ENCODE peak calls at places on chromosomes 16 and 17, in four cellular contexts. One of them, this sample, is unnamed.

GRCh38 chr17:79027925-79028491 is 4.0 kb downstream of the C1QTNF1 start:
- DNase-seq in HepG2: no peak
- DNase-seq in WTC11: no peak
- DNase-seq in GM12878: no peak
- DNase-seq in this sample: no peak

GRCh38 chr16:58661199-58661830 is 23.3 kb downstream of the SLC38A7 start:
- DNase-seq in HepG2: peak
- DNase-seq in GM12878: no peak
- DNase-seq in WTC11: peak
- DNase-seq in this sample: peak

GRCh38 chr16:1707193-1707790 is 1.3 kb downstream of the MAPK8IP3 start:
- DNase-seq in HepG2: peak
- DNase-seq in WTC11: peak
- DNase-seq in GM12878: no peak
- DNase-seq in this sample: no peak

GRCh38 chr17:41835214-41835799 is 725 bp downstream of the NT5C3B start:
- DNase-seq in GM12878: no peak
- DNase-seq in HepG2: no peak
- DNase-seq in WTC11: no peak
- DNase-seq in this sample: peak

GRCh38 chr16:73890524-73891500 is 405.8 kb upstream of the PSMD7 start:
- DNase-seq in WTC11: peak
- DNase-seq in HepG2: no peak
- DNase-seq in GM12878: no peak
- DNase-seq in this sample: no peak

GRCh38 chr16:4788910-4789309 is 765 bp upstream of the SEPTIN12 start:
- DNase-seq in GM12878: no peak
- DNase-seq in WTC11: no peak
- DNase-seq in HepG2: no peak
- DNase-seq in this sample: no peak

GRCh38 chr17:83084621-83085056 is 5.2 kb downstream of the METRNL start:
- DNase-seq in GM12878: no peak
- DNase-seq in HepG2: no peak
- DNase-seq in WTC11: no peak
- DNase-seq in this sample: no peak

GRCh38 chr17:34133350-34133749 is 121.7 kb upstream of the CCL2 start:
- DNase-seq in HepG2: no peak
- DNase-seq in GM12878: no peak
- DNase-seq in WTC11: no peak
- DNase-seq in this sample: no peak

GRCh38 chr16:3959148-3959547 is 78.6 kb upstream of the CREBBP start:
- DNase-seq in GM12878: no peak
- DNase-seq in WTC11: no peak
- DNase-seq in HepG2: no peak
- DNase-seq in this sample: no peak

GRCh38 chr17:39143552-39144093 is 7.8 kb downstream of the PLXDC1 start:
- DNase-seq in HepG2: no peak
- DNase-seq in GM12878: no peak
- DNase-seq in WTC11: no peak
- DNase-seq in this sample: no peak

GRCh38 chr17:37142294-37142944 is 193.7 kb downstream of the AATF start:
- DNase-seq in HepG2: no peak
- DNase-seq in GM12878: no peak
- DNase-seq in WTC11: no peak
- DNase-seq in this sample: no peak

GRCh38 chr17:7262192-7263070 is at the start of gene CLDN7:
- DNase-seq in GM12878: no peak
- DNase-seq in HepG2: no peak
- DNase-seq in WTC11: peak
- DNase-seq in this sample: no peak

GRCh38 chr16:72884037-72884436 is 163.9 kb downstream of the ZFHX3 start:
- DNase-seq in HepG2: no peak
- DNase-seq in GM12878: no peak
- DNase-seq in WTC11: no peak
- DNase-seq in this sample: no peak

GRCh38 chr17:14123579-14124278 is 54.4 kb downstream of the COX10 start:
- DNase-seq in HepG2: no peak
- DNase-seq in WTC11: no peak
- DNase-seq in GM12878: peak
- DNase-seq in this sample: no peak

GRCh38 chr16:74862743-74863244 is 88.2 kb upstream of the FA2H start:
- DNase-seq in HepG2: peak
- DNase-seq in GM12878: peak
- DNase-seq in WTC11: no peak
- DNase-seq in this sample: peak

GRCh38 chr17:61809816-61810392 is 53.4 kb downstream of the BRIP1 start:
- DNase-seq in WTC11: no peak
- DNase-seq in GM12878: no peak
- DNase-seq in HepG2: no peak
- DNase-seq in this sample: no peak

GRCh38 chr17:47778184-47778635 is 43.4 kb downstream of the OSBPL7 start:
- DNase-seq in WTC11: peak
- DNase-seq in GM12878: no peak
- DNase-seq in HepG2: no peak
- DNase-seq in this sample: no peak

GRCh38 chr17:45574376-45574775 is 83.9 kb upstream of the PLEKHM1 start:
- DNase-seq in WTC11: no peak
- DNase-seq in GM12878: no peak
- DNase-seq in HepG2: no peak
- DNase-seq in this sample: peak

GRCh38 chr17:76670708-76671122 is 27.2 kb upstream of the ST6GALNAC1 start:
- DNase-seq in HepG2: no peak
- DNase-seq in GM12878: no peak
- DNase-seq in WTC11: no peak
- DNase-seq in this sample: no peak

GRCh38 chr17:65023791-65024190 is 32.7 kb downstream of the GNA13 start:
- DNase-seq in GM12878: no peak
- DNase-seq in HepG2: no peak
- DNase-seq in WTC11: no peak
- DNase-seq in this sample: no peak

GRCh38 chr17:1786708-1787107 is 24.8 kb downstream of the SERPINF1 start:
- DNase-seq in WTC11: no peak
- DNase-seq in HepG2: no peak
- DNase-seq in GM12878: no peak
- DNase-seq in this sample: no peak

GRCh38 chr16:51287231-51287630 is 136.2 kb upstream of the SALL1 start:
- DNase-seq in WTC11: no peak
- DNase-seq in HepG2: no peak
- DNase-seq in GM12878: no peak
- DNase-seq in this sample: no peak

GRCh38 chr16:466651-467050 is 41.2 kb downstream of the RAB11FIP3 start:
- DNase-seq in HepG2: no peak
- DNase-seq in GM12878: no peak
- DNase-seq in WTC11: no peak
- DNase-seq in this sample: no peak

GRCh38 chr16:53999841-54000240 is 286.7 kb downstream of the IRX3 start:
- DNase-seq in GM12878: no peak
- DNase-seq in HepG2: no peak
- DNase-seq in WTC11: no peak
- DNase-seq in this sample: no peak

GRCh38 chr17:58624751-58625150 is 67.1 kb downstream of the TEX14 start:
- DNase-seq in WTC11: no peak
- DNase-seq in HepG2: no peak
- DNase-seq in GM12878: no peak
- DNase-seq in this sample: no peak

GRCh38 chr16:55115506-55115905 is 184.8 kb downstream of the IRX5 start:
- DNase-seq in GM12878: no peak
- DNase-seq in HepG2: no peak
- DNase-seq in WTC11: no peak
- DNase-seq in this sample: no peak

GRCh38 chr17:63039342-63039741 is 73.3 kb downstream of the TANC2 start:
- DNase-seq in HepG2: no peak
- DNase-seq in WTC11: no peak
- DNase-seq in GM12878: no peak
- DNase-seq in this sample: no peak

GRCh38 chr17:15446036-15446435 is 21.4 kb downstream of the CDRT4 start:
- DNase-seq in GM12878: no peak
- DNase-seq in HepG2: no peak
- DNase-seq in WTC11: peak
- DNase-seq in this sample: peak

GRCh38 chr17:39674702-39675389 is 6.6 kb downstream of the PNMT start:
- DNase-seq in WTC11: no peak
- DNase-seq in GM12878: no peak
- DNase-seq in HepG2: peak
- DNase-seq in this sample: peak

GRCh38 chr17:8793649-8794048 is 5.5 kb downstream of the MFSD6L start:
- DNase-seq in GM12878: no peak
- DNase-seq in HepG2: no peak
- DNase-seq in WTC11: no peak
- DNase-seq in this sample: no peak

GRCh38 chr16:73248316-73248715 is 200.4 kb upstream of the ZFHX3 start:
- DNase-seq in WTC11: no peak
- DNase-seq in GM12878: no peak
- DNase-seq in HepG2: no peak
- DNase-seq in this sample: no peak

GRCh38 chr16:3235856-3236669 is 1.1 kb upstream of the ZNF200 start:
- DNase-seq in GM12878: no peak
- DNase-seq in HepG2: no peak
- DNase-seq in WTC11: peak
- DNase-seq in this sample: peak

GRCh38 chr17:17098426-17099035 is 56.3 kb downstream of the MPRIP start:
- DNase-seq in GM12878: no peak
- DNase-seq in WTC11: no peak
- DNase-seq in HepG2: no peak
- DNase-seq in this sample: no peak
- TF ChIP-seq CREM in GM12878: no peak
- TF ChIP-seq CREM in WTC11: no peak
- TF ChIP-seq CREM in HepG2: no peak
- TF ChIP-seq CREM in this sample: no peak

DNA sequence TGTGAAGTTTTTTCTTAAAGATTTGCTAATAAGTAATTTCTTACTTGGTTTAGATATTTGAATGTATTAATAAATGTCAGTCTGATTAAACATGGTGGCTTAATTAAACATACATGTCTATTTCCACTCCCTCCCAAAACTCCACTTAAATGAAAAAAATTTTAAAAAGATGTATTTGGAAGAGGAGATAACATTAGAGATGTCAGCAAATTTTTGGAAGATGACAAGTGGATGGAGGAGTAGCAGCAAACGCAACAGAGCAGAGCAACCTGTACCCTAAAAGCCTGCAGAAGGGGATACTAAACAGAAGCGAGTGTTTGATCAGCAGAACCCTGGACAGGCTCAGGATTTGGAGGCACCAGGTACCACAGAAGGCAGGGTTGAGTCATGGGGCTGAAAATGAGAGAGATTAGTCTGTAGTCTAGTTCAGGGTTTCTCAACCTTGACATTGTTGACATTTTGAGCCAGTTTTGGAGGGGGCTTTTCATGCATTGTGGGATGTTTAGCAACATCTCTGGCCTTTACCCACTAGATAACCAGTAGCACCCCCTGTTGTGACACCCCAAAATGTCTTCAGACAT is 17.8 kb downstream of the LUC7L3 start:
- DNase-seq in WTC11: no peak
- DNase-seq in GM12878: no peak
- DNase-seq in HepG2: no peak
- DNase-seq in this sample: no peak
- TF ChIP-seq ETV6 in WTC11: no peak
- TF ChIP-seq ETV6 in GM12878: no peak
- TF ChIP-seq ETV6 in HepG2: no peak
- TF ChIP-seq ETV6 in this sample: no peak

GRCh38 chr16:87832759-87833502 is 36.4 kb downstream of the SLC7A5 start:
- DNase-seq in WTC11: no peak
- DNase-seq in GM12878: no peak
- DNase-seq in HepG2: no peak
- DNase-seq in this sample: no peak
- TF ChIP-seq CREM in WTC11: no peak
- TF ChIP-seq CREM in GM12878: no peak
- TF ChIP-seq CREM in HepG2: no peak
- TF ChIP-seq CREM in this sample: no peak

DNA sequence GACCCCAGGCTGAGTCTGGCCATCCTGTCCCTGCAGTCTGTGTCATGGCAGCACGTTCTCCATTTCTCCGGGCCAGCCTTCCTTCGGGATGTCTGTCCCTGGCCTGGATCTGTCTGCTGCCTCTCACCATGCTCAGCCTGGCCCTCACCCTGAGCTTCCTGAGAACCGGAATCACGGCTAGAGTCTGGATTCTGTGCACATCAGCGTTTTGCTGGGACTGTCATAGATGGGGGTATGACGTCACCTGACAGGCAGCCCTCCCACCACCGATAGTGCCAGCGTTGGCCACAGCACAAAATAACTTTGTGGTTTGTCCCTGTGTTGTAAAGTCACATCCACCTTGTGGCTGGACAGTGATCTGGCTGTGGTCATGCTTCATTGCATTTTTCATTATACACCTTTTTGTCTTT is 59.2 kb downstream of the B9D1 start:
- DNase-seq in WTC11: no peak
- DNase-seq in GM12878: no peak
- DNase-seq in HepG2: no peak
- DNase-seq in this sample: no peak
- TF ChIP-seq ETV6 in WTC11: no peak
- TF ChIP-seq ETV6 in GM12878: no peak
- TF ChIP-seq ETV6 in HepG2: no peak
- TF ChIP-seq ETV6 in this sample: no peak

This sample was measured in K562.